ENCODE peak calls at places on chromosomes 1 and 21, in six cellular contexts. V is HFFc6; H is stimulated activated CD4-positive, alpha-beta T cell treated with anti-CD3 and anti-CD28 coated beads, Interleukin-15, amount 100 ng/mL, for 24 hours; L is trophoblast cell; T is CD8-positive, alpha-beta memory T cell; O is activated T-helper 1 cell treated with Interleukin-2 at 50 U/mL for 16 hours. D is an unnamed sample.

GRCh38 chr1:114997510-114997909 is 32.1 kb upstream of the TSHB start:
- DNase-seq in V (no peak), L (no peak), H (no peak), O (no peak), T (no peak), D (no peak)

GRCh38 chr1:22259581-22260282 is 116.8 kb upstream of the WNT4 start:
- DNase-seq in O (no peak), H (no peak), L (peak), T (no peak), V (no peak), D (no peak)

GRCh38 chr1:26771643-26772321 is 16.0 kb upstream of the PIGV start:
- DNase-seq in T (no peak), H (peak), L (peak), V (peak), O (no peak), D (no peak)

GRCh38 chr21:41141031-41141457 is 26.9 kb upstream of the BACE2 start:
- DNase-seq in V (no peak), H (no peak), L (no peak), O (no peak), T (no peak), D (no peak)

GRCh38 chr1:116020668-116021272 is 44.5 kb downstream of the SLC22A15 start:
- DNase-seq in L (peak), V (peak), O (no peak), H (peak), T (peak), D (peak)

GRCh38 chr1:109764561-109765482 is 1.1 kb upstream of the EPS8L3 start:
- DNase-seq in V (no peak), O (no peak), H (no peak), L (no peak), T (no peak), D (no peak)

GRCh38 chr1:153598309-153599172 is 14.4 kb downstream of the S100A16 start:
- DNase-seq in L (no peak), O (no peak), T (no peak), V (peak), H (peak), D (no peak)

GRCh38 chr1:145708063-145708462 is 895 bp upstream of the PDZK1 start:
- DNase-seq in L (peak), T (no peak), H (no peak), O (no peak), V (peak), D (no peak)

GRCh38 chr1:237736372-237737029 is 154.2 kb downstream of the ZP4 start:
- DNase-seq in L (peak), O (no peak), T (peak), H (no peak), V (no peak), D (no peak)

GRCh38 chr1:225875044-225875822 is 6.9 kb downstream of the TMEM63A start:
- DNase-seq in T (no peak), L (peak), O (no peak), H (no peak), V (no peak), D (no peak)

GRCh38 chr1:94265931-94266330 is 28.5 kb upstream of the ARHGAP29 start:
- DNase-seq in H (no peak), O (no peak), L (no peak), V (peak), T (no peak), D (no peak)